ENCODE peak calls at places on chromosomes 16 and 17, in four cellular contexts. Q is HFF-Myc, A is HL-60, D is colonic mucosa. G is an unnamed sample.

GRCh38 chr16:9258423-9259051 is 167.1 kb downstream of the HAPSTR1 start:
- DNase-seq in Q (no peak), A (no peak), D (peak), G (no peak)

GRCh38 chr16:74186589-74186988 is 110.0 kb upstream of the PSMD7 start:
- DNase-seq in Q (peak), A (no peak), D (no peak), G (no peak)

GRCh38 chr17:18981642-18982424 is 22.7 kb downstream of the FAM83G start:
- DNase-seq in Q (no peak), A (no peak), D (peak), G (peak)

GRCh38 chr16:21116148-21116693 is 34.4 kb downstream of the DNAH3 start:
- DNase-seq in Q (no peak), A (peak), D (no peak), G (no peak)

GRCh38 chr16:89905511-89906140 is 13.0 kb upstream of the MC1R start:
- DNase-seq in Q (no peak), A (no peak), D (no peak), G (peak)

GRCh38 chr16:89436362-89436761 is 54.0 kb downstream of the ANKRD11 start:
- DNase-seq in Q (no peak), A (no peak), D (no peak), G (no peak)

GRCh38 chr16:31869511-31870201 is 4.0 kb upstream of the ZNF267 start:
- DNase-seq in Q (peak), A (peak), D (peak), G (peak)

GRCh38 chr17:57544834-57545463 is 200.2 kb downstream of the CCDC182 start:
- DNase-seq in Q (no peak), A (no peak), D (no peak), G (no peak)

GRCh38 chr17:55458977-55459376 is 37.3 kb upstream of the MMD start:
- DNase-seq in Q (no peak), A (no peak), D (no peak), G (peak)

GRCh38 chr17:9213311-9213655 is 192.0 kb downstream of the NTN1 start:
- DNase-seq in Q (no peak), A (no peak), D (no peak), G (no peak)

GRCh38 chr17:49325980-49326379 is 36.1 kb downstream of the ZNF652 start:
- DNase-seq in Q (no peak), A (no peak), D (no peak), G (no peak)

GRCh38 chr17:1043601-1044251 is 46.8 kb downstream of the TIMM22 start:
- DNase-seq in Q (no peak), A (no peak), D (no peak), G (no peak)

GRCh38 chr16:2086136-2086742 is 38.5 kb downstream of the TSC2 start:
- DNase-seq in Q (no peak), A (no peak), D (no peak), G (no peak)

DNA sequence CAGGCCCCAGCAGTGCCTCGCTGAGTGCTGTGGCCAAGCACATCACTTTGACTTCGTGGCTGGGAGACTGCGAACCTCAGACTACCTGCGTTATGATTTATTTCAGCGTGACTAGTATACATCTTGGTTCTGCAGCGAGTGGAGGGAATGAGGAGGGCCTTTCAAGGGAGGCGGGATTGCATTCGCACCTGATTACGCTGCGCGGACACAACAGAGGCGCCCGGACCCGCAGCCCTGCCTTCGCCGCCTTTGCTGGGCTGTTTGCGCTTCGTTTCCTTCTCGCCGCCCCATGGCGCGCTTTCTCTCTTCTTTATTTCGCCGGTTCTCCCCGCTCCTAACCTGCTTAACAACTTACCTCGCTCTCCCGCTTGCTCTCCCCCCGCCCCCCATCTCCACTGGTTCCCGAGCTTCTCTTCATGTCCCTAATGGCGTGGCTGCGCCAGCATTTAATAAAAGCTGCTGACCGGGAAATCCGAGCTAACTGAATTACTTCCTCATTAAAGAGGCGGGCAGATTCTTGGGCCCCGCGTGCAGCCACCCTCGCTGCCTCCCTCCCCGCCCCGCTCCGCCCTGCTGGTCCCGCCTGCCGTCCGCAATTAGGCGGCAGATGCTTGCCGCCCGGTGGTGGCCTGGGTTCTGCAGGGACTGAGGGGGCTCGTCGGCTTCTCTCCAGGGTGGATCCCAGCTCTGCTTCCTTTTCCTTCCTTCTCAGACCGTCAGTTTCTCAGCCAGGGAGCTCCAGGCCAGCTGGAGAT is 257.6 kb upstream of the SDK2 start:
- DNase-seq in Q (no peak), A (peak), D (peak), G (no peak)
- H3K4me3 ChIP-seq in Q (no peak), A (peak), D (peak), G (no peak)

DNA sequence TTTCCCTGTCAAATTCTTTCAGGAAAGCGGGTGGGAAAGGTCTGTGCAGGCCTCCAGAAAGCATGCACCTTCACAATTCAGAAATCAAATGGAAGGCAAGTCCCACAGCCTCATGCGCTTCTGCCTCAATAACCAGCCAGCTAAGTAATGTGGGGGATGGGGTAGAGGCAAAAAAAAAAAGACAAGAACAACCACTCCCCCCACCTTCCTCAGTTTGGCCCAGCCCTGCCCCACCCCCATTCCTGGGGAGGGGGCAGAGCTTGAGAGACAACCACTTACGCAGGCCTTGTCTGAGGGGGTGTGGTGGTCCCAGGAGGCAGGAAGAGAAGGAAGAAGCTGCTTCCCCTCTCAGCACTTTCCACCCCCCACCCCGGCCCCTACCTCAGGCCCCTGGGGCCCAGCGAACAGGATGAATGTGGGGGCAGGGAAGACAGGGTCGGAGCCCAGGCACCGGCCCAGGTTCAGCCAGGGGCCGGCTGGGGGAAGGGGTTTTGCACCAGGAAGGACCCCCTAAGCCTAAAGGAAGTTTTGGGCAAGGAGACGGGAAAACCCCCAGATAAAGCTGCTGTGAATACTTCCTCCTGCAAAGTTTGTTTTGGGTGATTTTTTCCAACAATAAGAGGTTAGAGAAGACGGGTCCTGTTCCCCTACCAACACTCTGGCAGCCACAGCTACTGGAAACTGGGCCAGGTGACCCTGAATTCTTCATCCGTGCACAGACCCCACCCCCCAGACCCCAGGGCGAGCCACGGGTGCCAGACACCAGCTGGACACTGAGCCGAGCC is 1.2 kb downstream of the JUP start:
- DNase-seq in Q (no peak), A (no peak), D (peak), G (peak)
- H3K4me3 ChIP-seq in Q (peak), A (peak), D (peak), G (peak)

DNA sequence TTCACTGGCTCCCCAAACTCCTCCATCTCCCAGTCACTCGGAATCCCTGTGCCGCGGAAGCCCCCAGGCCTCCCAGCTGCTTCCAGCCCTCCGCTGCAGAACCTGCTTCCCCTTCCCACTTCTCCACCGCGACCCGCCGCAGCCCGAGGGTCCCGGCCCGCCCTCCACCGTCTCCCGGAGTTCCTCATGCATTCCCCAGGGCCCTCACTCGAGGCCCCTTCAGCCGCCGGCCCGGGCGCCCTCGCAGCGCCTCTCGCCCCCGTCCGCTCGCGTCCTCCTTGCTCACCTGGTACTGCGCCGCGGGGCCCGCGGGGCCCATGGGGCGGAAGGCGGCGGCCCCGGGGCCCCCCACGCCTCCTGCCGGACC is 329 bp downstream of the SMARCD2 start:
- DNase-seq in Q (no peak), A (peak), D (peak), G (no peak)
- H3K4me3 ChIP-seq in Q (peak), A (peak), D (peak), G (peak)

GRCh38 chr17:80246266-80246681 is 14.4 kb upstream of the RNF213 start:
- DNase-seq in Q (no peak), A (no peak), D (no peak), G (no peak)

GRCh38 chr17:80248001-80248893 is 12.4 kb upstream of the RNF213 start:
- DNase-seq in Q (no peak), A (no peak), D (no peak), G (no peak)

GRCh38 chr17:80245566-80246265 is 14.9 kb upstream of the RNF213 start:
- DNase-seq in Q (no peak), A (no peak), D (no peak), G (no peak)

GRCh38 chr17:80247561-80247960 is 13.1 kb upstream of the RNF213 start:
- DNase-seq in Q (no peak), A (no peak), D (no peak), G (no peak)

GRCh38 chr17:80246726-80247125 is 13.9 kb upstream of the RNF213 start:
- DNase-seq in Q (no peak), A (no peak), D (no peak), G (no peak)
- H3K4me3 ChIP-seq in Q (no peak), A (no peak), D (no peak), G (no peak)

DNA sequence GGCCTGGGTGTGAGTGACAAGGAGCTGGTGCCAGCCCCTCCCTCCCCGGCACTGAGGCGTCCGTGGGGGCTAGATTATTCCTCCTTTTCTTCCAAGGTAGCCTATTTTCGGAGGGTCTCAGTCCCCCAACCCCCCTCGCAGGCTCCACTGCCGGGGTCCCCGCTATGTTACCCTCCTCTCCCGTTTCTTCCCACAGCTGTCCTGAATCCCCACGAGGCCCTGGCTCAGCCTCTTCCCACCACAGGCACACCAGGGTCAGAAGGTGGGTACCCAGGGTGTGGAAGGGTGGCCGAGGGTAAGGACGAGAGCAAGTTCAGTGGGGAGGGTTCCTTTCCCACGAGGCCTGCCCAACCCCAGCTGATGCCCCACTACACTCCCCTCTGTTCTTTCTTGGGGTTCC is 611 bp downstream of the RAMP2 start:
- DNase-seq in Q (no peak), A (no peak), D (no peak), G (no peak)
- H3K4me3 ChIP-seq in Q (peak), A (no peak), D (peak), G (no peak)

GRCh38 chr16:67431805-67432476 is 1.0 kb downstream of the HSD11B2 start:
- DNase-seq in Q (no peak), A (no peak), D (peak), G (no peak)
- H3K4me3 ChIP-seq in Q (no peak), A (no peak), D (peak), G (peak)

DNA sequence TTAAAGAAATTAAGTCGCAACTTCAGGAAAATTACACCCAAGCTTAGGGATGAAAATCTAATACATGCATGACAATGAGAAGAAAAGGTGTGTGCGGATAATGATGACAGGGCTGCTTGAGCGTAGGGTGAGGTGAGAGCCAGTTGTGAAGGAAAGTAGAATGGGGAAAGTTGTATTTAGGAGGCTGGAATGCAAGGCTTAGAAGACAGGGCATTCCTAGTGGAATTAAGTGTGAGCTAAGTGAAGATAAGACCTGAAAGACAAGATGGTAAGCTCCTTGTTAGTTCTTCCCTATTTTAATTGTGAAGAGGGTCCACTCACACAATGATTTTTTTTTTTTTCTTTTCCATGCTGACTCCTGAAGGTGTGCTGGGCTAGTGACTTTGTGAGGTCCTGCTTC is 519.5 kb upstream of the SALL1 start:
- DNase-seq in Q (no peak), A (no peak), D (no peak), G (no peak)
- H3K4me3 ChIP-seq in Q (no peak), A (no peak), D (no peak), G (no peak)

G was measured in PC-9.